ENCODE peak calls at places on chromosomes 12 and 14, in seven cellular contexts. One of them, this sample, is unnamed.

GRCh38 chr12:47397664-47398281 is 308.1 kb downstream of the RPAP3 start:
- DNase-seq in neuronal stem cell: no peak
- DNase-seq in IMR-90: peak; percentile 76
- DNase-seq in H9: peak; percentile 47
- DNase-seq in mesenchymal stem cell: peak; percentile 64
- DNase-seq in trophoblast cell: peak; percentile 72
- DNase-seq in H1: no peak
- DNase-seq in this sample: peak; percentile 80

GRCh38 chr12:6869049-6870021 is 2.0 kb downstream of the TPI1 start:
- DNase-seq in neuronal stem cell: peak; percentile 87
- DNase-seq in IMR-90: peak; percentile 70
- DNase-seq in H9: peak; percentile 94
- DNase-seq in mesenchymal stem cell: peak; percentile 78
- DNase-seq in trophoblast cell: peak; percentile 96
- DNase-seq in H1: peak; percentile 97
- DNase-seq in this sample: peak; percentile 97

GRCh38 chr12:4915752-4916151 is 6.0 kb downstream of the KCNA1 start:
- DNase-seq in neuronal stem cell: no peak
- DNase-seq in IMR-90: no peak
- DNase-seq in H9: no peak
- DNase-seq in mesenchymal stem cell: no peak
- DNase-seq in trophoblast cell: no peak
- DNase-seq in H1: no peak
- DNase-seq in this sample: no peak

GRCh38 chr12:108115123-108115745 is 13.9 kb upstream of the WSCD2 start:
- DNase-seq in neuronal stem cell: no peak
- DNase-seq in IMR-90: no peak
- DNase-seq in H9: no peak
- DNase-seq in mesenchymal stem cell: no peak
- DNase-seq in trophoblast cell: no peak
- DNase-seq in H1: no peak
- DNase-seq in this sample: no peak

GRCh38 chr12:27460471-27460978 is 14.0 kb downstream of the SMCO2 start:
- DNase-seq in neuronal stem cell: no peak
- DNase-seq in IMR-90: peak; percentile 38
- DNase-seq in H9: no peak
- DNase-seq in mesenchymal stem cell: no peak
- DNase-seq in trophoblast cell: no peak
- DNase-seq in H1: no peak
- DNase-seq in this sample: no peak

GRCh38 chr14:86462193-86462592 is 932.2 kb downstream of the FLRT2 start:
- DNase-seq in neuronal stem cell: no peak
- DNase-seq in IMR-90: peak; percentile 30
- DNase-seq in H9: peak; percentile 43
- DNase-seq in mesenchymal stem cell: peak; percentile 36
- DNase-seq in trophoblast cell: peak; percentile 39
- DNase-seq in H1: no peak
- DNase-seq in this sample: peak; percentile 74

GRCh38 chr14:90839024-90839888 is 23.0 kb upstream of the TTC7B start:
- DNase-seq in neuronal stem cell: no peak
- DNase-seq in IMR-90: peak; percentile 63
- DNase-seq in H9: no peak
- DNase-seq in mesenchymal stem cell: peak; percentile 44
- DNase-seq in trophoblast cell: no peak
- DNase-seq in H1: no peak
- DNase-seq in this sample: no peak

GRCh38 chr12:54683388-54683787 is 35.2 kb upstream of the DCD start:
- DNase-seq in neuronal stem cell: no peak
- DNase-seq in IMR-90: no peak
- DNase-seq in H9: peak; percentile 84
- DNase-seq in mesenchymal stem cell: no peak
- DNase-seq in trophoblast cell: no peak
- DNase-seq in H1: no peak
- DNase-seq in this sample: peak; percentile 47

GRCh38 chr14:76908834-76909233 is 82.6 kb downstream of the LRRC74A start:
- DNase-seq in neuronal stem cell: no peak
- DNase-seq in IMR-90: no peak
- DNase-seq in H9: no peak
- DNase-seq in mesenchymal stem cell: no peak
- DNase-seq in trophoblast cell: peak; percentile 21
- DNase-seq in H1: no peak
- DNase-seq in this sample: no peak

GRCh38 chr12:125470838-125471775 is 405.9 kb downstream of the AACS start:
- DNase-seq in neuronal stem cell: no peak
- DNase-seq in IMR-90: no peak
- DNase-seq in H9: no peak
- DNase-seq in mesenchymal stem cell: no peak
- DNase-seq in trophoblast cell: no peak
- DNase-seq in H1: no peak
- DNase-seq in this sample: no peak

GRCh38 chr12:51128905-51129304 is 44.0 kb downstream of the TFCP2 start:
- DNase-seq in neuronal stem cell: no peak
- DNase-seq in IMR-90: peak; percentile 51
- DNase-seq in H9: no peak
- DNase-seq in mesenchymal stem cell: no peak
- DNase-seq in trophoblast cell: no peak
- DNase-seq in H1: no peak
- DNase-seq in this sample: no peak

GRCh38 chr12:65106948-65107347 is 14.2 kb downstream of the WIF1 start:
- DNase-seq in neuronal stem cell: no peak
- DNase-seq in IMR-90: peak; percentile 3
- DNase-seq in H9: no peak
- DNase-seq in mesenchymal stem cell: no peak
- DNase-seq in trophoblast cell: peak; percentile 23
- DNase-seq in H1: no peak
- DNase-seq in this sample: no peak

GRCh38 chr14:100981808-100982207 is 78.3 kb upstream of the RTL1 start:
- DNase-seq in neuronal stem cell: no peak
- DNase-seq in IMR-90: peak; percentile 71
- DNase-seq in H9: no peak
- DNase-seq in mesenchymal stem cell: no peak
- DNase-seq in trophoblast cell: no peak
- DNase-seq in H1: no peak
- DNase-seq in this sample: no peak

GRCh38 chr12:80325167-80325959 is 118.7 kb upstream of the PTPRQ start:
- DNase-seq in neuronal stem cell: no peak
- DNase-seq in IMR-90: no peak
- DNase-seq in H9: peak; percentile 40
- DNase-seq in mesenchymal stem cell: peak; percentile 5
- DNase-seq in trophoblast cell: no peak
- DNase-seq in H1: no peak
- DNase-seq in this sample: peak; percentile 31

GRCh38 chr12:94134226-94134795 is 14.1 kb upstream of the PLXNC1 start:
- DNase-seq in neuronal stem cell: no peak
- DNase-seq in IMR-90: peak; percentile 62
- DNase-seq in H9: no peak
- DNase-seq in mesenchymal stem cell: peak; percentile 60
- DNase-seq in trophoblast cell: peak; percentile 77
- DNase-seq in H1: no peak
- DNase-seq in this sample: peak; percentile 63

GRCh38 chr14:94867931-94868597 is 98.2 kb upstream of the GSC start:
- DNase-seq in neuronal stem cell: no peak
- DNase-seq in IMR-90: no peak
- DNase-seq in H9: no peak
- DNase-seq in mesenchymal stem cell: no peak
- DNase-seq in trophoblast cell: no peak
- DNase-seq in H1: no peak
- DNase-seq in this sample: peak; percentile 53

GRCh38 chr12:121949643-121950397 is 31.4 kb downstream of the CFAP251 start:
- DNase-seq in neuronal stem cell: no peak
- DNase-seq in IMR-90: peak; percentile 98
- DNase-seq in H9: no peak
- DNase-seq in mesenchymal stem cell: peak; percentile 98
- DNase-seq in trophoblast cell: peak; percentile 87
- DNase-seq in H1: no peak
- DNase-seq in this sample: peak; percentile 15

GRCh38 chr12:41220931-41221330 is 32.8 kb downstream of the PDZRN4 start:
- DNase-seq in neuronal stem cell: no peak
- DNase-seq in IMR-90: no peak
- DNase-seq in H9: no peak
- DNase-seq in mesenchymal stem cell: no peak
- DNase-seq in trophoblast cell: no peak
- DNase-seq in H1: no peak
- DNase-seq in this sample: no peak

GRCh38 chr14:83416476-83416875 is 1882.8 kb upstream of the SEL1L start:
- DNase-seq in neuronal stem cell: no peak
- DNase-seq in IMR-90: no peak
- DNase-seq in H9: no peak
- DNase-seq in mesenchymal stem cell: no peak
- DNase-seq in trophoblast cell: no peak
- DNase-seq in H1: no peak
- DNase-seq in this sample: no peak

GRCh38 chr12:11761869-11762567 is 112.5 kb downstream of the ETV6 start:
- DNase-seq in neuronal stem cell: no peak
- DNase-seq in IMR-90: no peak
- DNase-seq in H9: no peak
- DNase-seq in mesenchymal stem cell: no peak
- DNase-seq in trophoblast cell: no peak
- DNase-seq in H1: no peak
- DNase-seq in this sample: no peak

GRCh38 chr12:9757433-9758025 is 3.2 kb downstream of the CD69 start:
- DNase-seq in neuronal stem cell: no peak
- DNase-seq in IMR-90: no peak
- DNase-seq in H9: no peak
- DNase-seq in mesenchymal stem cell: no peak
- DNase-seq in trophoblast cell: peak; percentile 21
- DNase-seq in H1: no peak
- DNase-seq in this sample: no peak

GRCh38 chr12:32568241-32568640 is 110.9 kb upstream of the DNM1L start:
- DNase-seq in neuronal stem cell: no peak
- DNase-seq in IMR-90: peak; percentile 90
- DNase-seq in H9: no peak
- DNase-seq in mesenchymal stem cell: peak; percentile 85
- DNase-seq in trophoblast cell: peak; percentile 92
- DNase-seq in H1: no peak
- DNase-seq in this sample: peak; percentile 30

GRCh38 chr14:55386037-55386798 is 25.4 kb downstream of the ATG14 start:
- DNase-seq in neuronal stem cell: no peak
- DNase-seq in IMR-90: no peak
- DNase-seq in H9: no peak
- DNase-seq in mesenchymal stem cell: no peak
- DNase-seq in trophoblast cell: no peak
- DNase-seq in H1: no peak
- DNase-seq in this sample: peak; percentile 56

GRCh38 chr14:58866386-58866785 is 228.6 kb downstream of the DACT1 start:
- DNase-seq in neuronal stem cell: no peak
- DNase-seq in IMR-90: no peak
- DNase-seq in H9: no peak
- DNase-seq in mesenchymal stem cell: no peak
- DNase-seq in trophoblast cell: peak; percentile 88
- DNase-seq in H1: no peak
- DNase-seq in this sample: peak; percentile 17
- H3K4ac ChIP-seq in neuronal stem cell: no peak overlapping the region
- H3K4ac ChIP-seq in IMR-90: peak overlapping the region; percentile 50
- H3K4ac ChIP-seq in H9: no peak overlapping the region
- H3K4ac ChIP-seq in mesenchymal stem cell: no peak overlapping the region
- H3K4ac ChIP-seq in trophoblast cell: no peak overlapping the region
- H3K4ac ChIP-seq in H1: no peak overlapping the region
- H3K4ac ChIP-seq in this sample: no peak overlapping the region

GRCh38 chr12:21651821-21652220 is 5.8 kb downstream of the LDHB start:
- DNase-seq in neuronal stem cell: no peak
- DNase-seq in IMR-90: no peak
- DNase-seq in H9: no peak
- DNase-seq in mesenchymal stem cell: no peak
- DNase-seq in trophoblast cell: no peak
- DNase-seq in H1: no peak
- DNase-seq in this sample: no peak
- H3K18ac ChIP-seq in neuronal stem cell: no peak overlapping the region
- H3K18ac ChIP-seq in IMR-90: no peak overlapping the region
- H3K18ac ChIP-seq in H9: no peak overlapping the region
- H3K18ac ChIP-seq in mesenchymal stem cell: no peak overlapping the region
- H3K18ac ChIP-seq in trophoblast cell: no peak overlapping the region
- H3K18ac ChIP-seq in H1: no peak overlapping the region
- H3K18ac ChIP-seq in this sample: no peak overlapping the region

GRCh38 chr12:87511371-87511770 is 517.8 kb downstream of the C12orf50 start:
- DNase-seq in neuronal stem cell: no peak
- DNase-seq in IMR-90: peak; percentile 16
- DNase-seq in H9: no peak
- DNase-seq in mesenchymal stem cell: no peak
- DNase-seq in trophoblast cell: peak; percentile 9
- DNase-seq in H1: no peak
- DNase-seq in this sample: no peak
- H3K4ac ChIP-seq in neuronal stem cell: no peak overlapping the region
- H3K4ac ChIP-seq in IMR-90: no peak overlapping the region
- H3K4ac ChIP-seq in H9: no peak overlapping the region
- H3K4ac ChIP-seq in mesenchymal stem cell: no peak overlapping the region
- H3K4ac ChIP-seq in trophoblast cell: no peak overlapping the region
- H3K4ac ChIP-seq in H1: no peak overlapping the region
- H3K4ac ChIP-seq in this sample: no peak overlapping the region

GRCh38 chr12:57888407-57889157 is 42.1 kb upstream of the CTDSP2 start:
- DNase-seq in neuronal stem cell: no peak
- DNase-seq in IMR-90: peak; percentile 76
- DNase-seq in H9: peak; percentile 72
- DNase-seq in mesenchymal stem cell: peak; percentile 53
- DNase-seq in trophoblast cell: no peak
- DNase-seq in H1: no peak
- DNase-seq in this sample: peak; percentile 75

GRCh38 chr12:57887631-57888406 is 41.3 kb upstream of the CTDSP2 start:
- DNase-seq in neuronal stem cell: no peak
- DNase-seq in IMR-90: peak; percentile 55
- DNase-seq in H9: peak; percentile 52
- DNase-seq in mesenchymal stem cell: no peak
- DNase-seq in trophoblast cell: no peak
- DNase-seq in H1: no peak
- DNase-seq in this sample: peak; percentile 44

GRCh38 chr12:57885207-57885606 is 38.7 kb upstream of the CTDSP2 start:
- DNase-seq in neuronal stem cell: no peak
- DNase-seq in IMR-90: no peak
- DNase-seq in H9: no peak
- DNase-seq in mesenchymal stem cell: no peak
- DNase-seq in trophoblast cell: no peak
- DNase-seq in H1: no peak
- DNase-seq in this sample: no peak

GRCh38 chr12:57889541-57889989 is 43.0 kb upstream of the CTDSP2 start:
- DNase-seq in neuronal stem cell: no peak
- DNase-seq in IMR-90: peak; percentile 93
- DNase-seq in H9: peak; percentile 49
- DNase-seq in mesenchymal stem cell: peak; percentile 70
- DNase-seq in trophoblast cell: no peak
- DNase-seq in H1: no peak
- DNase-seq in this sample: no peak

DNA sequence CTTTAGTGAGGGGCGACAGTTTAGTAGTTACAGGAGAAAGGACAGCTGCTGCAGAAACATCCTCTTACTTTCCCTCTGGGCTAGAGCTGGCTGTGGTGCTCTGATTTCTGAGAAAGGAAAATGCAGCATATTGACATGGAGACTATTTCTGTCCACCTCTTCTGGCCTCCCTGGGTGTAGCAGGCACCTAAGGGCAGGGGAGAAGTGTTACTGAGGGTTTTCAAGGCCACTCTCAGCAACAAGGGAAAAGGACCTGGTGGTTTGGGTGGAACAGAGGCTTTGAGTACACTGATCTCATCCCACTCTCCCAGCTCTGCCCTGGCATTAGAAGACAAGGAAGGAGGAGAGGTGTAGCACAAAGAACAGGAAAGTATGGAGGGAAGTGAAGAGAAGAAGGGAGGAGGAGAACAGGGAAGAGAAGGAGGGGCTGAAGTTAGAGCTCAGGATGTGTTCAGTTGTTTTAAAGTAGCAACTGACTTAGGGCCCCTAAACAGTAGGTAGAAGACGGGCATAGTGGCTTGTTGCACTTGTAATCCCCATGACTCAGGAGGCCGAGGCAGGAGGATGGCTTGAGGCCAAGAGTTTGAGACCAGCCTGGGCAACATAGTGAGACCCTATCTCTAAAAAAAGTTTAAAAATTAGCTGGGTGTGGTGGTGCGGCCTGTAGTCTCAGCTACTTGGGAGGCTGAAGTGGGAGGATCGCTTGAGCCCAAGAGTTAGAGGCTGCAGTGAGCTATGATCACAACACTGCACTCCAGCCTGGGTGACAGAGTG is 40.2 kb upstream of the CTDSP2 start:
- DNase-seq in neuronal stem cell: no peak
- DNase-seq in IMR-90: no peak
- DNase-seq in H9: no peak
- DNase-seq in mesenchymal stem cell: no peak
- DNase-seq in trophoblast cell: no peak
- DNase-seq in H1: no peak
- DNase-seq in this sample: no peak
- H3K18ac ChIP-seq in neuronal stem cell: no peak overlapping the region
- H3K18ac ChIP-seq in IMR-90: peak overlapping the region; percentile 4
- H3K18ac ChIP-seq in H9: no peak overlapping the region
- H3K18ac ChIP-seq in mesenchymal stem cell: no peak overlapping the region
- H3K18ac ChIP-seq in trophoblast cell: no peak overlapping the region
- H3K18ac ChIP-seq in H1: no peak overlapping the region
- H3K18ac ChIP-seq in this sample: no peak overlapping the region

This sample was measured in mesendoderm.